ENCODE peak calls at places on chromosomes 13 and 19, in nine cellular contexts. One of them, this sample, is unnamed.

GRCh38 chr19:35392742-35393350 is 22.0 kb downstream of the GPR42 start:
- DNase-seq in IMR-90: no peak
- DNase-seq in SK-N-SH: no peak
- DNase-seq in fibroblast of lung: no peak
- DNase-seq in psoas muscle: no peak
- DNase-seq in mammary epithelial cell: no peak
- DNase-seq in mesenchymal stem cell: no peak
- DNase-seq in naive thymus-derived CD4-positive, alpha-beta T cell: no peak
- DNase-seq in PC-3: no peak
- DNase-seq in this sample: no peak

GRCh38 chr13:31310356-31310755 is 110.6 kb downstream of the B3GLCT start:
- DNase-seq in fibroblast of lung: no peak
- DNase-seq in mesenchymal stem cell: no peak
- DNase-seq in IMR-90: no peak
- DNase-seq in mammary epithelial cell: peak; percentile 1
- DNase-seq in SK-N-SH: no peak
- DNase-seq in PC-3: no peak
- DNase-seq in psoas muscle: no peak
- DNase-seq in naive thymus-derived CD4-positive, alpha-beta T cell: no peak
- DNase-seq in this sample: no peak

GRCh38 chr19:8451885-8452284 is 7.1 kb downstream of the HNRNPM start:
- DNase-seq in naive thymus-derived CD4-positive, alpha-beta T cell: no peak
- DNase-seq in fibroblast of lung: peak; percentile 48
- DNase-seq in PC-3: peak; percentile 96
- DNase-seq in SK-N-SH: no peak
- DNase-seq in mammary epithelial cell: peak; percentile 88
- DNase-seq in IMR-90: peak; percentile 79
- DNase-seq in psoas muscle: no peak
- DNase-seq in mesenchymal stem cell: peak; percentile 61
- DNase-seq in this sample: no peak

GRCh38 chr13:109941221-109941620 is 154.8 kb upstream of the IRS2 start:
- DNase-seq in SK-N-SH: no peak
- DNase-seq in mesenchymal stem cell: no peak
- DNase-seq in PC-3: no peak
- DNase-seq in fibroblast of lung: no peak
- DNase-seq in naive thymus-derived CD4-positive, alpha-beta T cell: no peak
- DNase-seq in psoas muscle: no peak
- DNase-seq in IMR-90: no peak
- DNase-seq in mammary epithelial cell: peak; percentile 20
- DNase-seq in this sample: no peak

GRCh38 chr13:35164324-35164932 is 222.4 kb downstream of the NBEA start:
- DNase-seq in mammary epithelial cell: peak; percentile 6
- DNase-seq in PC-3: peak; percentile 63
- DNase-seq in fibroblast of lung: peak; percentile 55
- DNase-seq in psoas muscle: no peak
- DNase-seq in naive thymus-derived CD4-positive, alpha-beta T cell: peak; percentile 13
- DNase-seq in SK-N-SH: peak; percentile 16
- DNase-seq in IMR-90: peak; percentile 27
- DNase-seq in mesenchymal stem cell: peak; percentile 48
- DNase-seq in this sample: no peak

GRCh38 chr19:51702754-51703654 is 9.9 kb downstream of the SPACA6 start:
- DNase-seq in PC-3: no peak
- DNase-seq in mammary epithelial cell: no peak
- DNase-seq in SK-N-SH: peak; percentile 22
- DNase-seq in naive thymus-derived CD4-positive, alpha-beta T cell: no peak
- DNase-seq in mesenchymal stem cell: peak; percentile 28
- DNase-seq in IMR-90: no peak
- DNase-seq in fibroblast of lung: no peak
- DNase-seq in psoas muscle: no peak
- DNase-seq in this sample: no peak

GRCh38 chr19:58261968-58262921 is 16.5 kb upstream of the ZNF8 start:
- DNase-seq in naive thymus-derived CD4-positive, alpha-beta T cell: no peak
- DNase-seq in mammary epithelial cell: peak; percentile 6
- DNase-seq in fibroblast of lung: peak; percentile 10
- DNase-seq in SK-N-SH: no peak
- DNase-seq in mesenchymal stem cell: peak; percentile 30
- DNase-seq in IMR-90: no peak
- DNase-seq in psoas muscle: no peak
- DNase-seq in PC-3: peak; percentile 29
- DNase-seq in this sample: no peak

GRCh38 chr13:34941436-34941834 is 635 bp upstream of the NBEA start:
- DNase-seq in mammary epithelial cell: no peak
- DNase-seq in psoas muscle: no peak
- DNase-seq in PC-3: no peak
- DNase-seq in SK-N-SH: no peak
- DNase-seq in mesenchymal stem cell: no peak
- DNase-seq in fibroblast of lung: no peak
- DNase-seq in naive thymus-derived CD4-positive, alpha-beta T cell: no peak
- DNase-seq in IMR-90: no peak
- DNase-seq in this sample: no peak

GRCh38 chr19:1837222-1837565 is 11.1 kb downstream of the REXO1 start:
- DNase-seq in psoas muscle: no peak
- DNase-seq in fibroblast of lung: no peak
- DNase-seq in mesenchymal stem cell: no peak
- DNase-seq in SK-N-SH: peak; percentile 55
- DNase-seq in mammary epithelial cell: no peak
- DNase-seq in naive thymus-derived CD4-positive, alpha-beta T cell: no peak
- DNase-seq in IMR-90: no peak
- DNase-seq in PC-3: no peak
- DNase-seq in this sample: no peak

GRCh38 chr13:72163671-72164070 is 296.7 kb upstream of the DACH1 start:
- DNase-seq in fibroblast of lung: no peak
- DNase-seq in mammary epithelial cell: peak; percentile 35
- DNase-seq in mesenchymal stem cell: no peak
- DNase-seq in naive thymus-derived CD4-positive, alpha-beta T cell: no peak
- DNase-seq in PC-3: peak; percentile 52
- DNase-seq in SK-N-SH: no peak
- DNase-seq in IMR-90: no peak
- DNase-seq in psoas muscle: no peak
- DNase-seq in this sample: no peak

DNA sequence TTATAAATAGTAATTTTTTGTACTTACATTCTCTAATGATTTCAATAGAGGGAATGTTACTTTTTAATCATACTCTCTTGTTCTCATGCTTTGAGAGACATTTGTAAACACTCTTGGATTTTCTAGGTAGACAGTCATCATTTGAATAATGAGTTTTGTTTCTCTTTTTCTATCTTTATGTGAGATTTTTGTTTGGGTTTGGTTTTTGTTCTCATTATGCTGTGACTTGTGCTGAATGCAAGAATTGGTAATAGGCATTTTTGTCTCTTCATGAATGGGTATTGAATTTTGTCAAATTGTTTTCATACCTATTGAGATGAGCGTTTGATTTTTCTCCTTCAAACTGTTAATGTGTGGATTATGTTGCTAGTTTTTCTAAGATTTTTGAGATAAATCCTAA is 56.8 kb upstream of the GPR183 start:
- DNase-seq in IMR-90: no peak
- DNase-seq in fibroblast of lung: no peak
- DNase-seq in mesenchymal stem cell: no peak
- DNase-seq in psoas muscle: no peak
- DNase-seq in naive thymus-derived CD4-positive, alpha-beta T cell: no peak
- DNase-seq in SK-N-SH: no peak
- DNase-seq in PC-3: no peak
- DNase-seq in mammary epithelial cell: no peak
- DNase-seq in this sample: no peak
- H3K4me3 ChIP-seq in IMR-90: no peak overlapping the region
- H3K4me3 ChIP-seq in fibroblast of lung: no peak overlapping the region
- H3K4me3 ChIP-seq in mesenchymal stem cell: no peak overlapping the region
- H3K4me3 ChIP-seq in psoas muscle: no peak overlapping the region
- H3K4me3 ChIP-seq in naive thymus-derived CD4-positive, alpha-beta T cell: no peak overlapping the region
- H3K4me3 ChIP-seq in SK-N-SH: no peak overlapping the region
- H3K4me3 ChIP-seq in PC-3: no peak overlapping the region
- H3K4me3 ChIP-seq in mammary epithelial cell: no peak overlapping the region
- H3K4me3 ChIP-seq in this sample: no peak overlapping the region

GRCh38 chr19:29268721-29269483 is 56.0 kb upstream of the UQCRFS1 start:
- DNase-seq in IMR-90: no peak
- DNase-seq in fibroblast of lung: no peak
- DNase-seq in mammary epithelial cell: no peak
- DNase-seq in PC-3: no peak
- DNase-seq in SK-N-SH: no peak
- DNase-seq in mesenchymal stem cell: no peak
- DNase-seq in naive thymus-derived CD4-positive, alpha-beta T cell: no peak
- DNase-seq in psoas muscle: no peak
- DNase-seq in this sample: no peak
- H3K27me3 ChIP-seq in IMR-90: no peaks in the 10 kb centered on the region
- H3K27me3 ChIP-seq in fibroblast of lung: no peaks in the 10 kb centered on the region
- H3K27me3 ChIP-seq in mammary epithelial cell: no peaks in the 10 kb centered on the region
- H3K27me3 ChIP-seq in PC-3: peaks cover 3% of the 10 kb centered on the region
- H3K27me3 ChIP-seq in SK-N-SH: peaks cover 34% of the 10 kb centered on the region
- H3K27me3 ChIP-seq in mesenchymal stem cell: peaks cover 43% of the 10 kb centered on the region
- H3K27me3 ChIP-seq in naive thymus-derived CD4-positive, alpha-beta T cell: no peaks in the 10 kb centered on the region
- H3K27me3 ChIP-seq in psoas muscle: no peaks in the 10 kb centered on the region
- H3K27me3 ChIP-seq in this sample: no peaks in the 10 kb centered on the region

GRCh38 chr19:18089726-18090125 is 3.0 kb upstream of the IL12RB1 start:
- DNase-seq in mammary epithelial cell: no peak
- DNase-seq in psoas muscle: no peak
- DNase-seq in naive thymus-derived CD4-positive, alpha-beta T cell: no peak
- DNase-seq in fibroblast of lung: no peak
- DNase-seq in IMR-90: no peak
- DNase-seq in mesenchymal stem cell: no peak
- DNase-seq in SK-N-SH: no peak
- DNase-seq in PC-3: no peak
- DNase-seq in this sample: no peak
- H3K4me1 ChIP-seq in mammary epithelial cell: peaks cover 14% of the 10 kb centered on the region
- H3K4me1 ChIP-seq in psoas muscle: no peaks in the 10 kb centered on the region
- H3K4me1 ChIP-seq in naive thymus-derived CD4-positive, alpha-beta T cell: peaks cover 77% of the 10 kb centered on the region
- H3K4me1 ChIP-seq in fibroblast of lung: no peaks in the 10 kb centered on the region
- H3K4me1 ChIP-seq in IMR-90: no peaks in the 10 kb centered on the region
- H3K4me1 ChIP-seq in mesenchymal stem cell: peaks cover 11% of the 10 kb centered on the region
- H3K4me1 ChIP-seq in SK-N-SH: no peaks in the 10 kb centered on the region
- H3K4me1 ChIP-seq in PC-3: no peaks in the 10 kb centered on the region
- H3K4me1 ChIP-seq in this sample: peaks cover 40% of the 10 kb centered on the region

DNA sequence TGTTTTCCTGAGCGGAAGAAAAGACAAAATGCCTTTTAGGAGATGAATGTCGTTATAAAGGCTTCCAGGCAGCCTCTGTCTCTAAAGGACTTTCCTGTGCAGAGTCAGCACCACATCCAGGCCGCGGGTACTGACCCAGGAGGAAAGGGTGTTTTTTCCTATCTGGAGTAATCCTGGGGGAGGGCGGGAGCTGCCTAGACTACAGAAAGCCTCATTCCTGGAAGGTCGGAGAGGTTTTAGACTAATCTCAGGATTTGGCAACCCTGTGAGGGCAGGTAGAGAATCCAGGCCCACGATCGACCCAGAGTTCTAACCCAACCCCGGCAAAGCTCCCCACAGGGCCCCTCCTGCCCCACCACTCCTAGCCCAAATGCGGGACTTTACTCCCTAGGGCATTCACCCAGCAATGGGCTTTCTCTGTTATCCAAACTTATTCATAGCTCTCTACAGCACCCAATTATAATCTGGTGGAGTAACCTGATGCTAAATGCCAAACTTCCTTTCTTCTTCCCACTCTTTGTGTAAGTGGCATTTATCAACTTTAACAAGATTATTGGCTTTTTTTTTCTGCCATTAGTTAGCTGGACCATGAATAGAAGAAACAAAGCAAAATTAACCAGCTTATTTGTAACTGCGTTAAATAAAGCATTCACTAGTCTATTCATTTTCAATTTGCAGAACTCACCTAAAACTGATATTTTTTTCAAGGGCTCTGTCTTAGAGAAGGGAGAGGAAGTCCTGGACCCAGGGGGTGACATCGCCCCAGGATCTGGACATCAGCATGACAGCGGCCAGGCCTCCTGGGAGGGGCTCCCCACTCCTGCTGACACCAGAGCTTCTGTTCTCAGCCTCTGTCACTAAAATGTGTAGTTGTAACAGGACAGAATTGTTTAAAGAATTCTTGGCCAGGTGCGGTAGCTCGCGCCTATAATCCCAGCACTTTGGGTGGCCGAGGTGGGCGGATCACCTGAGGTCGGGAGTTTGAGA is 1.4 kb downstream of the FAM124A start:
- DNase-seq in psoas muscle: no peak
- DNase-seq in mesenchymal stem cell: no peak
- DNase-seq in naive thymus-derived CD4-positive, alpha-beta T cell: no peak
- DNase-seq in SK-N-SH: no peak
- DNase-seq in PC-3: no peak
- DNase-seq in mammary epithelial cell: no peak
- DNase-seq in fibroblast of lung: no peak
- DNase-seq in IMR-90: no peak
- DNase-seq in this sample: no peak
- H3K4me3 ChIP-seq in psoas muscle: peak overlapping the region; percentile 86
- H3K4me3 ChIP-seq in mesenchymal stem cell: no peak overlapping the region
- H3K4me3 ChIP-seq in naive thymus-derived CD4-positive, alpha-beta T cell: no peak overlapping the region
- H3K4me3 ChIP-seq in SK-N-SH: peak overlapping the region; percentile 79
- H3K4me3 ChIP-seq in PC-3: peak overlapping the region; percentile 81
- H3K4me3 ChIP-seq in mammary epithelial cell: no peak overlapping the region
- H3K4me3 ChIP-seq in fibroblast of lung: peak overlapping the region; percentile 80
- H3K4me3 ChIP-seq in IMR-90: no peak overlapping the region
- H3K4me3 ChIP-seq in this sample: no peak overlapping the region

GRCh38 chr19:10079031-10079453 is 7.1 kb upstream of the SHFL start:
- DNase-seq in fibroblast of lung: no peak
- DNase-seq in IMR-90: no peak
- DNase-seq in mammary epithelial cell: no peak
- DNase-seq in PC-3: peak; percentile 7
- DNase-seq in psoas muscle: no peak
- DNase-seq in mesenchymal stem cell: no peak
- DNase-seq in SK-N-SH: no peak
- DNase-seq in naive thymus-derived CD4-positive, alpha-beta T cell: no peak
- DNase-seq in this sample: no peak
- H3K27me3 ChIP-seq in fibroblast of lung: no peaks in the 10 kb centered on the region
- H3K27me3 ChIP-seq in IMR-90: peaks cover 10% of the 10 kb centered on the region
- H3K27me3 ChIP-seq in mammary epithelial cell: no peaks in the 10 kb centered on the region
- H3K27me3 ChIP-seq in PC-3: peaks cover 21% of the 10 kb centered on the region
- H3K27me3 ChIP-seq in psoas muscle: no peaks in the 10 kb centered on the region
- H3K27me3 ChIP-seq in mesenchymal stem cell: peaks cover 24% of the 10 kb centered on the region
- H3K27me3 ChIP-seq in SK-N-SH: peaks cover 23% of the 10 kb centered on the region
- H3K27me3 ChIP-seq in naive thymus-derived CD4-positive, alpha-beta T cell: no peaks in the 10 kb centered on the region
- H3K27me3 ChIP-seq in this sample: no peaks in the 10 kb centered on the region

DNA sequence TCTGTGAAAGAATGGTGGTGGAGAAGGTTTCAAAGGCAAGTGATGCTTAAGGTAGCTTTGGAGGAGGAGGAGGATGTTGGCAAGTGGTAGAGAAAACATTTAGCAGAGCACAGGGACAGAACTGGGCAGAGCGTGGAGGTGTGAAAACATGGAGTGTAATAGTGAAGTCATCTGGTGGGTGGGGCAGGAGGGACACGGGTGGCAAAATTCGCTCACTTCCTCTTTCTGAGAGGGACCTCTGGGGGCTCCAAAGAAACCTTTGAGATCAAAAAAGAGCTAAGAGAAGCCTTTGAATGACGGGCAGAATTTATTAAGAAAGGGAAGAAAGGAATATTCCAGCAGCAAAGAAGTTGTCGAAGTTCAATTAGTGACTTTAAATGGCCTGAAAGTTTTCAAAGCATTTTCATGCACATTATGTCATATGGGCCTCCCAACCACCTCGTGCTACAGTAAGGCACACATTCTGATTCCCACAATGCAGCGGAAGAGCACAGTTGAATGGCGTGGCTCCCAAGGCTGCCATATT is 82.8 kb downstream of the STARD13 start:
- DNase-seq in PC-3: no peak
- DNase-seq in naive thymus-derived CD4-positive, alpha-beta T cell: no peak
- DNase-seq in fibroblast of lung: no peak
- DNase-seq in SK-N-SH: no peak
- DNase-seq in mammary epithelial cell: no peak
- DNase-seq in IMR-90: no peak
- DNase-seq in psoas muscle: no peak
- DNase-seq in mesenchymal stem cell: no peak
- DNase-seq in this sample: no peak
- H3K4me1 ChIP-seq in PC-3: peaks cover 5% of the 10 kb centered on the region
- H3K4me1 ChIP-seq in naive thymus-derived CD4-positive, alpha-beta T cell: no peaks in the 10 kb centered on the region
- H3K4me1 ChIP-seq in fibroblast of lung: peaks cover 30% of the 10 kb centered on the region
- H3K4me1 ChIP-seq in SK-N-SH: peaks cover 28% of the 10 kb centered on the region
- H3K4me1 ChIP-seq in mammary epithelial cell: peaks cover 8% of the 10 kb centered on the region
- H3K4me1 ChIP-seq in IMR-90: peaks cover 23% of the 10 kb centered on the region
- H3K4me1 ChIP-seq in psoas muscle: peaks cover 35% of the 10 kb centered on the region
- H3K4me1 ChIP-seq in mesenchymal stem cell: peaks cover 4% of the 10 kb centered on the region
- H3K4me1 ChIP-seq in this sample: no peaks in the 10 kb centered on the region